ENCODE peak calls at places on chromosomes 4 and X, in eight cellular contexts. One of them, this sample, is unnamed.

GRCh38 chr4:145484240-145484846 is 2.7 kb downstream of the SMAD1 start:
- DNase-seq in stimulated activated CD8-positive, alpha-beta memory T cell treated with anti-CD3 and anti-CD28 coated beads, Interleukin-15, amount 100 ng/mL, for 24 hours: no peak
- DNase-seq in activated effector memory CD4-positive, alpha-beta T cell treated with Interleukin-2 at 50 U/mL for 16 hours: no peak
- DNase-seq in fibroblast of lung: no peak
- DNase-seq in NCI-H1417 treated with DMSO at 0.1 percent for 48 hours: peak
- DNase-seq in fibroblast of mammary gland: no peak
- DNase-seq in naive thymus-derived CD4-positive, alpha-beta T cell: no peak
- DNase-seq in HT1080: no peak
- DNase-seq in this sample: no peak

GRCh38 chr4:2937986-2938385 is 25.2 kb downstream of the NOP14 start:
- DNase-seq in stimulated activated CD8-positive, alpha-beta memory T cell treated with anti-CD3 and anti-CD28 coated beads, Interleukin-15, amount 100 ng/mL, for 24 hours: no peak
- DNase-seq in activated effector memory CD4-positive, alpha-beta T cell treated with Interleukin-2 at 50 U/mL for 16 hours: no peak
- DNase-seq in fibroblast of lung: no peak
- DNase-seq in NCI-H1417 treated with DMSO at 0.1 percent for 48 hours: no peak
- DNase-seq in fibroblast of mammary gland: no peak
- DNase-seq in naive thymus-derived CD4-positive, alpha-beta T cell: no peak
- DNase-seq in HT1080: no peak
- DNase-seq in this sample: no peak

GRCh38 chr4:1575418-1576199 is 108.5 kb downstream of the FAM53A start:
- DNase-seq in stimulated activated CD8-positive, alpha-beta memory T cell treated with anti-CD3 and anti-CD28 coated beads, Interleukin-15, amount 100 ng/mL, for 24 hours: no peak
- DNase-seq in activated effector memory CD4-positive, alpha-beta T cell treated with Interleukin-2 at 50 U/mL for 16 hours: no peak
- DNase-seq in fibroblast of lung: no peak
- DNase-seq in NCI-H1417 treated with DMSO at 0.1 percent for 48 hours: no peak
- DNase-seq in fibroblast of mammary gland: no peak
- DNase-seq in naive thymus-derived CD4-positive, alpha-beta T cell: no peak
- DNase-seq in HT1080: no peak
- DNase-seq in this sample: no peak

GRCh38 chr4:106421441-106422296 is 53.1 kb upstream of the GIMD1 start:
- DNase-seq in stimulated activated CD8-positive, alpha-beta memory T cell treated with anti-CD3 and anti-CD28 coated beads, Interleukin-15, amount 100 ng/mL, for 24 hours: no peak
- DNase-seq in activated effector memory CD4-positive, alpha-beta T cell treated with Interleukin-2 at 50 U/mL for 16 hours: no peak
- DNase-seq in fibroblast of lung: peak
- DNase-seq in NCI-H1417 treated with DMSO at 0.1 percent for 48 hours: no peak
- DNase-seq in fibroblast of mammary gland: no peak
- DNase-seq in naive thymus-derived CD4-positive, alpha-beta T cell: no peak
- DNase-seq in HT1080: no peak
- DNase-seq in this sample: no peak

GRCh38 chrX:40434947-40435346 is 145.8 kb upstream of the ATP6AP2 start:
- DNase-seq in stimulated activated CD8-positive, alpha-beta memory T cell treated with anti-CD3 and anti-CD28 coated beads, Interleukin-15, amount 100 ng/mL, for 24 hours: no peak
- DNase-seq in activated effector memory CD4-positive, alpha-beta T cell treated with Interleukin-2 at 50 U/mL for 16 hours: no peak
- DNase-seq in fibroblast of lung: peak
- DNase-seq in NCI-H1417 treated with DMSO at 0.1 percent for 48 hours: peak
- DNase-seq in fibroblast of mammary gland: peak
- DNase-seq in naive thymus-derived CD4-positive, alpha-beta T cell: no peak
- DNase-seq in HT1080: no peak
- DNase-seq in this sample: no peak

GRCh38 chrX:10126834-10127233 is 29.9 kb upstream of the CLCN4 start:
- DNase-seq in stimulated activated CD8-positive, alpha-beta memory T cell treated with anti-CD3 and anti-CD28 coated beads, Interleukin-15, amount 100 ng/mL, for 24 hours: no peak
- DNase-seq in activated effector memory CD4-positive, alpha-beta T cell treated with Interleukin-2 at 50 U/mL for 16 hours: no peak
- DNase-seq in fibroblast of lung: no peak
- DNase-seq in NCI-H1417 treated with DMSO at 0.1 percent for 48 hours: no peak
- DNase-seq in fibroblast of mammary gland: no peak
- DNase-seq in naive thymus-derived CD4-positive, alpha-beta T cell: no peak
- DNase-seq in HT1080: no peak
- DNase-seq in this sample: no peak

GRCh38 chrX:34300871-34301270 is 168.8 kb upstream of the FAM47A start:
- DNase-seq in stimulated activated CD8-positive, alpha-beta memory T cell treated with anti-CD3 and anti-CD28 coated beads, Interleukin-15, amount 100 ng/mL, for 24 hours: no peak
- DNase-seq in activated effector memory CD4-positive, alpha-beta T cell treated with Interleukin-2 at 50 U/mL for 16 hours: no peak
- DNase-seq in fibroblast of lung: peak
- DNase-seq in NCI-H1417 treated with DMSO at 0.1 percent for 48 hours: peak
- DNase-seq in fibroblast of mammary gland: peak
- DNase-seq in naive thymus-derived CD4-positive, alpha-beta T cell: no peak
- DNase-seq in HT1080: peak
- DNase-seq in this sample: no peak

GRCh38 chrX:103386332-103386731 is 10.0 kb downstream of the BEX3 start:
- DNase-seq in stimulated activated CD8-positive, alpha-beta memory T cell treated with anti-CD3 and anti-CD28 coated beads, Interleukin-15, amount 100 ng/mL, for 24 hours: no peak
- DNase-seq in activated effector memory CD4-positive, alpha-beta T cell treated with Interleukin-2 at 50 U/mL for 16 hours: no peak
- DNase-seq in fibroblast of lung: no peak
- DNase-seq in NCI-H1417 treated with DMSO at 0.1 percent for 48 hours: no peak
- DNase-seq in fibroblast of mammary gland: no peak
- DNase-seq in naive thymus-derived CD4-positive, alpha-beta T cell: no peak
- DNase-seq in HT1080: no peak
- DNase-seq in this sample: no peak

GRCh38 chr4:183960912-183961569 is 55.9 kb downstream of the STOX2 start:
- DNase-seq in stimulated activated CD8-positive, alpha-beta memory T cell treated with anti-CD3 and anti-CD28 coated beads, Interleukin-15, amount 100 ng/mL, for 24 hours: no peak
- DNase-seq in activated effector memory CD4-positive, alpha-beta T cell treated with Interleukin-2 at 50 U/mL for 16 hours: no peak
- DNase-seq in fibroblast of lung: no peak
- DNase-seq in NCI-H1417 treated with DMSO at 0.1 percent for 48 hours: no peak
- DNase-seq in fibroblast of mammary gland: no peak
- DNase-seq in naive thymus-derived CD4-positive, alpha-beta T cell: no peak
- DNase-seq in HT1080: no peak
- DNase-seq in this sample: no peak

GRCh38 chrX:46554942-46555341 is 9.7 kb upstream of the ZNF674 start:
- DNase-seq in stimulated activated CD8-positive, alpha-beta memory T cell treated with anti-CD3 and anti-CD28 coated beads, Interleukin-15, amount 100 ng/mL, for 24 hours: no peak
- DNase-seq in activated effector memory CD4-positive, alpha-beta T cell treated with Interleukin-2 at 50 U/mL for 16 hours: no peak
- DNase-seq in fibroblast of lung: no peak
- DNase-seq in NCI-H1417 treated with DMSO at 0.1 percent for 48 hours: no peak
- DNase-seq in fibroblast of mammary gland: peak
- DNase-seq in naive thymus-derived CD4-positive, alpha-beta T cell: no peak
- DNase-seq in HT1080: no peak
- DNase-seq in this sample: no peak

GRCh38 chr4:31328921-31329320 is 608.8 kb downstream of the PCDH7 start:
- DNase-seq in stimulated activated CD8-positive, alpha-beta memory T cell treated with anti-CD3 and anti-CD28 coated beads, Interleukin-15, amount 100 ng/mL, for 24 hours: no peak
- DNase-seq in activated effector memory CD4-positive, alpha-beta T cell treated with Interleukin-2 at 50 U/mL for 16 hours: no peak
- DNase-seq in fibroblast of lung: no peak
- DNase-seq in NCI-H1417 treated with DMSO at 0.1 percent for 48 hours: no peak
- DNase-seq in fibroblast of mammary gland: no peak
- DNase-seq in naive thymus-derived CD4-positive, alpha-beta T cell: no peak
- DNase-seq in HT1080: no peak
- DNase-seq in this sample: no peak

GRCh38 chr4:67885727-67886126 is 1.9 kb upstream of the TMPRSS11D start:
- DNase-seq in stimulated activated CD8-positive, alpha-beta memory T cell treated with anti-CD3 and anti-CD28 coated beads, Interleukin-15, amount 100 ng/mL, for 24 hours: no peak
- DNase-seq in activated effector memory CD4-positive, alpha-beta T cell treated with Interleukin-2 at 50 U/mL for 16 hours: no peak
- DNase-seq in fibroblast of lung: peak
- DNase-seq in NCI-H1417 treated with DMSO at 0.1 percent for 48 hours: no peak
- DNase-seq in fibroblast of mammary gland: peak
- DNase-seq in naive thymus-derived CD4-positive, alpha-beta T cell: no peak
- DNase-seq in HT1080: peak
- DNase-seq in this sample: no peak

This sample was measured in B cell.